ENCODE peak calls at places on chromosomes 11 and 22, in five cellular contexts. T is retina; Z is stimulated activated CD4-positive, alpha-beta T cell treated with anti-CD3 and anti-CD28 coated beads, Interleukin-12 subunit alpha, Interleukin-12 subunit beta, amount 100 ng/mL, for 4 hours; I is endothelial cell; U is activated CD8-positive, alpha-beta T cell treated with anti-CD3 and anti-CD28 coated beads, Interleukin-2, amount 10 ng/mL, durations not matched to agents 7 days and 5 days. E is an unnamed sample.

GRCh38 chr22:29751139-29751538 is 15.7 kb downstream of the ZMAT5 start:
- DNase-seq in T (no peak), Z (no peak), I (no peak), U (peak), E (no peak)

GRCh38 chr22:42699281-42699681 is 21.4 kb downstream of the A4GALT start:
- DNase-seq in T (peak), Z (no peak), I (no peak), U (no peak), E (no peak)

GRCh38 chr22:20561882-20562281 is 54.5 kb downstream of the MED15 start:
- DNase-seq in T (no peak), Z (no peak), I (no peak), U (no peak), E (no peak)

GRCh38 chr11:45683285-45684058 is 18.1 kb upstream of the CHST1 start:
- DNase-seq in T (no peak), Z (no peak), I (no peak), U (no peak), E (no peak)

GRCh38 chr11:123202155-123202714 is 7.2 kb upstream of the CLMP start:
- DNase-seq in T (peak), Z (no peak), I (no peak), U (no peak), E (peak)

GRCh38 chr11:19714387-19715363 is 2.0 kb downstream of the NAV2 start:
- DNase-seq in T (peak), Z (no peak), I (no peak), U (no peak), E (peak)

GRCh38 chr11:47148903-47149535 is 27.7 kb downstream of the ARFGAP2 start:
- DNase-seq in T (no peak), Z (no peak), I (no peak), U (no peak), E (no peak)

GRCh38 chr11:95585071-95585751 is 204.4 kb downstream of the FAM76B start:
- DNase-seq in T (no peak), Z (no peak), I (no peak), U (no peak), E (no peak)

GRCh38 chr22:41524809-41525449 is 19.3 kb downstream of the POLR3H start:
- DNase-seq in T (no peak), Z (peak), I (no peak), U (peak), E (no peak)

GRCh38 chr11:87300640-87301381 is 263.1 kb downstream of the TMEM135 start:
- DNase-seq in T (peak), Z (no peak), I (no peak), U (no peak), E (no peak)

GRCh38 chr11:16239130-16240105 is 116.9 kb downstream of the SOX6 start:
- DNase-seq in T (peak), Z (no peak), I (no peak), U (no peak), E (peak)

GRCh38 chr11:119800619-119801018 is 71.6 kb upstream of the NECTIN1 start:
- DNase-seq in T (no peak), Z (no peak), I (no peak), U (no peak), E (no peak)

GRCh38 chr11:71489311-71490043 is 36.5 kb downstream of the NADSYN1 start:
- DNase-seq in T (no peak), Z (peak), I (no peak), U (no peak), E (no peak)

GRCh38 chr11:57476223-57476882 is 16.0 kb downstream of the RTN4RL2 start:
- DNase-seq in T (peak), Z (peak), I (no peak), U (peak), E (peak)

GRCh38 chr22:40818747-40819662 is at the start of gene SLC25A17:
- DNase-seq in T (peak), Z (peak), I (peak), U (peak), E (peak)

GRCh38 chr11:19938866-19939265 is 221.4 kb downstream of the DBX1 start:
- DNase-seq in T (no peak), Z (no peak), I (no peak), U (no peak), E (no peak)

GRCh38 chr11:62120466-62120865 is 3.3 kb upstream of the INCENP start:
- DNase-seq in T (no peak), Z (no peak), I (no peak), U (no peak), E (no peak)

GRCh38 chr11:77401486-77402217 is 72.2 kb downstream of the PAK1 start:
- DNase-seq in T (no peak), Z (no peak), I (no peak), U (no peak), E (no peak)

GRCh38 chr11:686451-687243 is 8.4 kb downstream of the DEAF1 start:
- DNase-seq in T (no peak), Z (no peak), I (no peak), U (no peak), E (no peak)

GRCh38 chr11:121024989-121025388 is 1.1 kb downstream of the TBCEL start:
- DNase-seq in T (no peak), Z (no peak), I (no peak), U (no peak), E (no peak)

GRCh38 chr22:19043111-19044085 is 78.8 kb downstream of the DGCR2 start:
- DNase-seq in T (no peak), Z (no peak), I (no peak), U (no peak), E (no peak)

GRCh38 chr22:24315367-24315781 is 44.7 kb downstream of the SPECC1L start:
- DNase-seq in T (no peak), Z (no peak), I (no peak), U (no peak), E (no peak)

GRCh38 chr22:28108851-28109250 is 189.8 kb upstream of the PITPNB start:
- DNase-seq in T (no peak), Z (no peak), I (no peak), U (no peak), E (no peak)

GRCh38 chr11:65648997-65649491 is 11.1 kb downstream of the SIPA1 start:
- DNase-seq in T (no peak), Z (no peak), I (no peak), U (no peak), E (no peak)

GRCh38 chr11:71542856-71543743 is 5.1 kb upstream of the KRTAP5-9 start:
- DNase-seq in T (no peak), Z (no peak), I (no peak), U (no peak), E (no peak)